ENCODE peak calls at places on chromosomes 1 and 21, in ten cellular contexts. K is NCI-H460; E is epithelial cell of esophagus; D is stimulated activated CD4-positive, alpha-beta T cell treated with anti-CD3 and anti-CD28 coated beads, Interleukin-4, amount 100 ng/mL, for 24 hours; P is head of caudate nucleus; W is H9; F is A549; R is mucosa of gallbladder; H is NAMALWA; N is ascending aorta. O is an unnamed sample.

GRCh38 chr1:95003433-95003738 is 69.4 kb downstream of the ALG14 start:
- DNase-seq in K (no peak), E (no peak), D (no peak), P (no peak), W (no peak), F (no peak), R (no peak), H (no peak), N (no peak), O (no peak)

GRCh38 chr1:19045898-19046889 is 89.7 kb upstream of the IFFO2 start:
- DNase-seq in K (no peak), E (no peak), D (no peak), P (no peak), W (peak), F (no peak), R (no peak), H (no peak), N (no peak), O (no peak)

GRCh38 chr1:114278911-114279310 is 125.2 kb upstream of the SYT6 start:
- DNase-seq in K (no peak), E (no peak), D (no peak), P (no peak), W (no peak), F (no peak), R (no peak), H (no peak), N (no peak), O (no peak)

GRCh38 chr1:228842094-228842775 is 107.0 kb downstream of the RHOU start:
- DNase-seq in K (peak), E (peak), D (no peak), P (peak), W (no peak), F (peak), R (peak), H (no peak), N (peak), O (no peak)

GRCh38 chr1:81044708-81045107 is 756.0 kb upstream of the ADGRL2 start:
- DNase-seq in K (no peak), E (peak), D (no peak), P (no peak), W (no peak), F (no peak), R (no peak), H (no peak), N (no peak), O (no peak)

GRCh38 chr1:107919953-107920352 is 45.0 kb downstream of the VAV3 start:
- DNase-seq in K (no peak), E (no peak), D (no peak), P (no peak), W (no peak), F (no peak), R (no peak), H (no peak), N (no peak), O (no peak)

GRCh38 chr1:82377201-82377884 is 576.6 kb downstream of the ADGRL2 start:
- DNase-seq in K (no peak), E (peak), D (no peak), P (no peak), W (no peak), F (no peak), R (no peak), H (no peak), N (no peak), O (no peak)

GRCh38 chr21:41426656-41427311 is 745 bp downstream of the MX1 start:
- DNase-seq in K (no peak), E (no peak), D (no peak), P (no peak), W (peak), F (no peak), R (no peak), H (no peak), N (no peak), O (no peak)

GRCh38 chr1:245003246-245003645 is 138.9 kb upstream of the HNRNPU start:
- DNase-seq in K (no peak), E (no peak), D (no peak), P (no peak), W (no peak), F (no peak), R (no peak), H (no peak), N (no peak), O (no peak)

GRCh38 chr1:146032613-146033219 is 11.2 kb upstream of the HJV start:
- DNase-seq in K (peak), E (peak), D (no peak), P (no peak), W (no peak), F (no peak), R (no peak), H (peak), N (no peak), O (no peak)

GRCh38 chr21:34790834-34791233 is 122.0 kb downstream of the CLIC6 start:
- DNase-seq in K (no peak), E (no peak), D (no peak), P (no peak), W (no peak), F (no peak), R (no peak), H (no peak), N (no peak), O (no peak)

GRCh38 chr1:11059166-11059989 is 440 bp downstream of the SRM start:
- DNase-seq in K (no peak), E (no peak), D (peak), P (no peak), W (no peak), F (no peak), R (no peak), H (peak), N (no peak), O (peak)

GRCh38 chr1:200095057-200095577 is 67.6 kb downstream of the NR5A2 start:
- DNase-seq in K (no peak), E (peak), D (no peak), P (no peak), W (no peak), F (no peak), R (no peak), H (no peak), N (no peak), O (no peak)

GRCh38 chr1:192088496-192088895 is 69.8 kb upstream of the RGS18 start:
- DNase-seq in K (no peak), E (no peak), D (no peak), P (no peak), W (no peak), F (no peak), R (no peak), H (no peak), N (no peak), O (no peak)

GRCh38 chr1:160626560-160627342 is 20.1 kb downstream of the SLAMF1 start:
- DNase-seq in K (no peak), E (no peak), D (no peak), P (no peak), W (no peak), F (no peak), R (no peak), H (no peak), N (no peak), O (no peak)

GRCh38 chr1:34013958-34014737 is 150.3 kb downstream of the HMGB4 start:
- DNase-seq in K (no peak), E (no peak), D (no peak), P (no peak), W (peak), F (no peak), R (no peak), H (peak), N (no peak), O (no peak)

GRCh38 chr1:204376919-204377799 is 17.4 kb upstream of the PLEKHA6 start:
- DNase-seq in K (no peak), E (no peak), D (no peak), P (no peak), W (no peak), F (peak), R (peak), H (no peak), N (no peak), O (no peak)

GRCh38 chr1:160237558-160237957 is 24.8 kb downstream of the DCAF8 start:
- DNase-seq in K (no peak), E (no peak), D (no peak), P (no peak), W (no peak), F (no peak), R (no peak), H (no peak), N (no peak), O (no peak)

O was measured in D341Med.